ENCODE peak calls at places on chromosomes 5 and 9, in six cellular contexts. J, O, X, E, C and P are unnamed samples.
A peak's percentile ranks its signal among the peaks of the same experiment; 100 is the strongest.

GRCh38 chr9:91937031-91937430 is 13.0 kb downstream of the ROR2 start:
- DNase-seq in X (no peak), O (no peak), C (no peak), J (no peak), E (no peak), P (no peak)

GRCh38 chr9:118170032-118170955 is 466.1 kb downstream of the TLR4 start:
- DNase-seq in C (no peak), X (no peak), E (peak; percentile 21), J (peak; percentile 43), O (peak; percentile 16), P (peak; percentile 51)

GRCh38 chr5:32094691-32095090 is 79.4 kb downstream of the GOLPH3 start:
- DNase-seq in X (no peak), J (no peak), E (no peak), O (no peak), C (no peak), P (no peak)

GRCh38 chr5:170986598-170986997 is 124.8 kb downstream of the RANBP17 start:
- DNase-seq in O (no peak), C (no peak), X (no peak), E (no peak), J (no peak), P (no peak)

GRCh38 chr5:128092144-128092543 is 8.6 kb downstream of the SLC12A2 start:
- DNase-seq in E (no peak), X (no peak), O (no peak), C (no peak), J (no peak), P (no peak)

GRCh38 chr9:98231770-98232478 is 23.5 kb downstream of the TBC1D2 start:
- DNase-seq in E (no peak), O (peak; percentile 19), X (no peak), C (no peak), J (peak; percentile 84), P (peak; percentile 68)

GRCh38 chr9:24011206-24011605 is 185.2 kb upstream of the ELAVL2 start:
- DNase-seq in X (no peak), E (no peak), O (no peak), C (no peak), J (no peak), P (no peak)

GRCh38 chr5:65120371-65120967 is 351.7 kb downstream of the CWC27 start:
- DNase-seq in J (no peak), O (no peak), E (no peak), C (no peak), X (no peak), P (no peak)

GRCh38 chr5:178483620-178484019 is 106.6 kb downstream of the COL23A1 start:
- DNase-seq in O (peak; percentile 19), C (no peak), E (no peak), J (no peak), X (no peak), P (no peak)

GRCh38 chr5:142013734-142014495 is 1.1 kb upstream of the GNPDA1 start:
- DNase-seq in E (no peak), C (no peak), O (no peak), J (no peak), X (peak; percentile 39), P (no peak)

GRCh38 chr9:87592554-87593394 is 95.1 kb downstream of the DAPK1 start:
- DNase-seq in J (peak; percentile 72), O (no peak), C (no peak), X (peak; percentile 70), E (no peak), P (no peak)

GRCh38 chr9:35533398-35533797 is 43.5 kb downstream of the RUSC2 start:
- DNase-seq in E (no peak), O (no peak), J (no peak), C (no peak), X (no peak), P (no peak)

GRCh38 chr5:114447084-114447773 is 85.4 kb downstream of the KCNN2 start:
- DNase-seq in X (no peak), C (no peak), E (peak; percentile 6), O (peak; percentile 2), J (no peak), P (peak; percentile 5)

GRCh38 chr5:151093476-151093889 is 12.6 kb upstream of the TNIP1 start:
- DNase-seq in X (no peak), J (peak; percentile 90), C (no peak), E (no peak), O (no peak), P (peak; percentile 94)

GRCh38 chr9:29822458-29822857 is 2249.2 kb upstream of the C9orf72 start:
- DNase-seq in J (no peak), O (no peak), X (no peak), E (no peak), C (no peak), P (no peak)

GRCh38 chr5:88734191-88734640 is 148.8 kb downstream of the MEF2C start:
- DNase-seq in O (peak; percentile 90), E (no peak), J (no peak), X (no peak), C (no peak), P (no peak)

GRCh38 chr5:55900068-55900467 is 48.9 kb downstream of the IL31RA start:
- DNase-seq in C (no peak), X (no peak), J (no peak), E (no peak), O (no peak), P (no peak)

GRCh38 chr5:36442352-36442751 is 140.7 kb upstream of the RANBP3L start:
- DNase-seq in C (no peak), J (no peak), E (no peak), X (no peak), O (no peak), P (peak; percentile 49)

GRCh38 chr9:111237447-111237846 is 92.6 kb downstream of the OR2K2 start:
- DNase-seq in O (no peak), E (no peak), C (no peak), X (no peak), J (no peak), P (no peak)

GRCh38 chr5:172322028-172322965 is 38.7 kb upstream of the UBTD2 start:
- DNase-seq in E (no peak), O (peak; percentile 36), X (no peak), J (no peak), C (no peak), P (peak; percentile 37)

GRCh38 chr5:59648949-59649921 is 244.3 kb downstream of the PDE4D start:
- DNase-seq in E (no peak), C (no peak), O (no peak), J (peak; percentile 88), X (no peak), P (no peak)

GRCh38 chr5:15803280-15803679 is 303.3 kb downstream of the FBXL7 start:
- DNase-seq in E (no peak), C (no peak), J (no peak), O (no peak), X (no peak), P (no peak)

GRCh38 chr5:66144799-66145390 is 795 bp downstream of the SREK1 start:
- DNase-seq in X (no peak), J (no peak), O (peak; percentile 86), E (peak; percentile 32), C (no peak), P (peak; percentile 26)

GRCh38 chr5:132267931-132268501 is 10.5 kb downstream of the PDLIM4 start:
- DNase-seq in E (no peak), J (no peak), O (no peak), C (no peak), X (no peak), P (no peak)

GRCh38 chr5:60700347-60700815 is 415 bp upstream of the DEPDC1B start:
- DNase-seq in J (no peak), E (no peak), X (no peak), O (no peak), C (no peak), P (peak; percentile 15)

GRCh38 chr9:93992830-93993229 is 37.7 kb upstream of the BARX1 start:
- DNase-seq in C (no peak), X (no peak), E (no peak), O (no peak), J (no peak), P (no peak)

GRCh38 chr9:93996367-93996766 is 41.2 kb upstream of the BARX1 start:
- DNase-seq in O (no peak), C (no peak), X (no peak), J (no peak), E (no peak), P (no peak)

GRCh38 chr9:94002316-94003140 is 47.4 kb upstream of the BARX1 start:
- DNase-seq in X (no peak), C (no peak), J (peak; percentile 52), O (peak; percentile 62), E (peak; percentile 20), P (peak; percentile 48)

GRCh38 chr9:93994132-93994531 is 39.0 kb upstream of the BARX1 start:
- DNase-seq in X (no peak), C (no peak), J (no peak), O (no peak), E (no peak), P (no peak)

GRCh38 chr9:93996863-93997262 is 41.7 kb upstream of the BARX1 start:
- DNase-seq in C (no peak), X (no peak), J (no peak), O (peak; percentile 11), E (no peak), P (no peak)
- TF ChIP-seq CTCF in C (peak; percentile 17), X (no peak), J (peak; percentile 17), O (peak; percentile 41), E (no peak), P (no peak)

DNA sequence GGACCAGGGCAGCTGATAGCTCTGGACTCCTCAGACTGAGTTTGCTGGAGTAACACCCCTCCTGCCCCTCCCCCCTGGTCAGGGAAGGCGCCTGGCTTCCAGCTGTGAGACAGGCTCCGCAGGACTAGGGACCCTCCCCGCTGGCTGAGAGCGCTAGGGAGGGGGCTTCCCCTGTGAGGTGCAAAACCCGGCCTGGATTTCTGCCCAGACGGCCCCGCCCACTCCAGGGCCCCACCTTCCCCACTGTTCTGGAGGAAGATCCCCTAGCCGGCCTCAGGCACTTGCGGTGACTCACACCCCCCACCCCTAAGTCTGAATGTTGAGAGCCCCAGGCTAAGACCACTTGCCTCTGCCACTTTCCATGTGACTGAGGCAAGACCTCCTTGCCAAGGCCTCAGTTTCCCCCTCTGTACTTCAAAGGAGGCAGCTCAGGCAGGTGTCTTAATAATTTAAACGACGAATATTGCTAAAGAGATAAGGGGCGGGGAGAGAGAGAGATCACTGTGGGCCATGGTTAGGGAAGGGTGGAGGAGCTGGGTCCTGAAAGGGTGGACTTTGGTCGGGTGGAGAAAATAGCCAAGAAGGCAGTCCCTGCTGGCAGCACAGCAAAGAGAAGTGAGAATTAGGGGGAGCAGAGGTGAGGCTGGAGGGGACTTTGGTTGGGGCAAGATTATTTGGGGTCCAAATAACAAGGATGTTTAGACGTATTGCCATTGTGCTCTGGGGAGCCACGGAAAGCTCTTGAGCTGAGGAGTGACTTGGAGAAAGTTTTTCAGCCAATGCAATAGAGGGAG is 1.0 kb upstream of the DAB2IP start:
- DNase-seq in C (no peak), J (no peak), E (no peak), O (no peak), X (peak; percentile 64), P (peak; percentile 62)
- H3K27ac ChIP-seq in C (peak overlapping the region; percentile 49), J (no peak overlapping the region), E (peak overlapping the region; percentile 89), O (no peak overlapping the region), X (peak overlapping the region; percentile 97), P (peak overlapping the region; percentile 30)

GRCh38 chr5:103041071-103041676 is 78.8 kb downstream of the GIN1 start:
- DNase-seq in X (no peak), C (peak; percentile 49), O (peak; percentile 15), J (no peak), E (peak; percentile 5), P (peak; percentile 44)
- TF ChIP-seq CTCF in X (peak; percentile 67), C (peak; percentile 24), O (peak; percentile 55), J (peak; percentile 30), E (peak; percentile 66), P (peak; percentile 76)

DNA sequence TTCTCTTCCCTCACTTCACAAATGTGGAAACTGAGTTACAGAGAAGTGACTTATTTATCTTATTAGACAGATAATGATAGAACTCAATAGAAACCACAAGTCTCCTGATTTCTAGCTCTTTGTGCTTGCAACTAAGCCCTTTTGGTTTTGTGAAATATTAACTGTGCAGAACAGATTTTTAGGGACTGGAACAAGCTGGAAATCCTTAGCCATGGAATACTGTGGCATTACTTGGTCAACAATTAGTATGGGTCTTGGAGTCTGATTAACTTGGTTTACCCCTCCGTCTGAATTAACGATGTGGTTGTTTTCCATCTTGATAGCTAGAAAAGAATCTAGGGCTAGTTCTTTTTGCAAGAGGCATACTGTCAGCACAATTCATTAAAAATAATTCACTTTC is 584 bp upstream of the KLF9 start:
- DNase-seq in E (no peak), X (no peak), J (no peak), C (no peak), O (no peak), P (no peak)
- H3K27ac ChIP-seq in E (no peak overlapping the region), X (peak overlapping the region; percentile 100), J (peak overlapping the region; percentile 98), C (no peak overlapping the region), O (no peak overlapping the region), P (peak overlapping the region; percentile 73)